ENCODE peak calls at places on chromosomes 5 and 9, in five cellular contexts. O is stimulated activated CD8-positive, alpha-beta memory T cell treated with anti-CD3 and anti-CD28 coated beads, Interleukin-7, amount 100 ng/mL, for 24 hours; X is stomach; Q is endothelial cell; V is LoVo. F is an unnamed sample.

GRCh38 chr5:2761921-2762488 is 10.5 kb upstream of the IRX2 start:
- DNase-seq in O (no peak), X (no peak), Q (no peak), V (no peak), F (no peak)

GRCh38 chr9:108750656-108751175 is 105.1 kb downstream of the ACTL7B start:
- DNase-seq in O (no peak), X (no peak), Q (no peak), V (no peak), F (no peak)

GRCh38 chr5:142644640-142645361 is 41.1 kb downstream of the FGF1 start:
- DNase-seq in O (no peak), X (no peak), Q (no peak), V (peak; percentile 90), F (no peak)

GRCh38 chr9:97786341-97786740 is 66.7 kb upstream of the FOXE1 start:
- DNase-seq in O (no peak), X (no peak), Q (no peak), V (peak; percentile 65), F (no peak)

GRCh38 chr5:133149333-133149732 is 97.5 kb downstream of the HSPA4 start:
- DNase-seq in O (no peak), X (no peak), Q (no peak), V (no peak), F (no peak)

GRCh38 chr9:13688990-13689600 is 409.6 kb upstream of the MPDZ start:
- DNase-seq in O (no peak), X (no peak), Q (peak; percentile 27), V (no peak), F (no peak)

GRCh38 chr5:181241393-181241975 is 2.2 kb downstream of the RACK1 start:
- DNase-seq in O (no peak), X (no peak), Q (no peak), V (no peak), F (no peak)

GRCh38 chr9:133238272-133238850 is 29.3 kb upstream of the OBP2B start:
- DNase-seq in O (peak; percentile 25), X (peak; percentile 69), Q (peak; percentile 86), V (peak; percentile 7), F (peak; percentile 27)

GRCh38 chr5:97093193-97093592 is 49.2 kb downstream of the LIX1 start:
- DNase-seq in O (no peak), X (no peak), Q (no peak), V (no peak), F (no peak)

GRCh38 chr5:84383816-84384603 is 670 bp downstream of the EDIL3 start:
- DNase-seq in O (no peak), X (no peak), Q (peak; percentile 54), V (no peak), F (no peak)

GRCh38 chr9:91856419-91856818 is 93.6 kb downstream of the ROR2 start:
- DNase-seq in O (no peak), X (no peak), Q (no peak), V (no peak), F (no peak)

GRCh38 chr5:149932445-149933350 is 11.9 kb downstream of the PDE6A start:
- DNase-seq in O (no peak), X (peak; percentile 31), Q (peak; percentile 20), V (no peak), F (no peak)

GRCh38 chr5:125798311-125798710 is 624.9 kb upstream of the GRAMD2B start:
- DNase-seq in O (no peak), X (no peak), Q (peak; percentile 5), V (peak; percentile 49), F (no peak)

GRCh38 chr9:127780126-127780885 is 1.8 kb upstream of the SH2D3C start:
- DNase-seq in O (no peak), X (no peak), Q (no peak), V (no peak), F (no peak)

GRCh38 chr5:77077821-77078176 is 9.3 kb downstream of the ZBED3 start:
- DNase-seq in O (no peak), X (no peak), Q (no peak), V (no peak), F (no peak)

GRCh38 chr5:142576804-142577203 is 109.1 kb downstream of the FGF1 start:
- DNase-seq in O (no peak), X (no peak), Q (no peak), V (no peak), F (no peak)

GRCh38 chr9:137379761-137380161 is 43.2 kb downstream of the EXD3 start:
- DNase-seq in O (no peak), X (no peak), Q (no peak), V (no peak), F (no peak)

GRCh38 chr5:179820127-179820482 is 600 bp upstream of the SQSTM1 start:
- DNase-seq in O (no peak), X (no peak), Q (no peak), V (no peak), F (peak; percentile 46)

GRCh38 chr9:109536859-109537258 is 38.8 kb upstream of the PTPN3 start:
- DNase-seq in O (no peak), X (no peak), Q (no peak), V (no peak), F (no peak)

GRCh38 chr9:101365181-101365580 is 19.6 kb downstream of the BAAT start:
- DNase-seq in O (no peak), X (no peak), Q (no peak), V (peak; percentile 5), F (no peak)

GRCh38 chr9:92864152-92864551 is 13.7 kb downstream of the ZNF484 start:
- DNase-seq in O (no peak), X (no peak), Q (no peak), V (no peak), F (no peak)

GRCh38 chr5:38193015-38193581 is 65.3 kb upstream of the EGFLAM start:
- DNase-seq in O (peak; percentile 31), X (peak; percentile 75), Q (peak; percentile 75), V (peak; percentile 81), F (peak; percentile 21)

GRCh38 chr5:180815241-180816031 is 12.8 kb upstream of the MGAT1 start:
- DNase-seq in O (no peak), X (no peak), Q (no peak), V (no peak), F (no peak)

GRCh38 chr5:141605523-141606277 is 13.1 kb downstream of the DIAPH1 start:
- DNase-seq in O (peak; percentile 30), X (peak; percentile 46), Q (peak; percentile 36), V (no peak), F (no peak)

GRCh38 chr9:20997503-20998076 is 33.9 kb downstream of the HACD4 start:
- DNase-seq in O (no peak), X (no peak), Q (no peak), V (no peak), F (no peak)